ENCODE peak calls at places on chromosome 3, in five cellular contexts. F, W, V, C and U are unnamed samples.

GRCh38 chr3:187227658-187228258 is 30.5 kb downstream of the RTP1 start:
- DNase-seq in F (no peak), W (no peak), V (peak; percentile 89), C (no peak), U (no peak)

GRCh38 chr3:58222161-58222724 is 11.5 kb upstream of the DNASE1L3 start:
- DNase-seq in F (no peak), W (no peak), V (no peak), C (no peak), U (no peak)

GRCh38 chr3:155334897-155335883 is 41.7 kb upstream of the STRIT1 start:
- DNase-seq in F (no peak), W (no peak), V (no peak), C (no peak), U (no peak)

GRCh38 chr3:45816544-45816943 is 20.2 kb upstream of the SLC6A20 start:
- DNase-seq in F (no peak), W (no peak), V (no peak), C (peak; percentile 80), U (no peak)

GRCh38 chr3:159994182-159994581 is 5.5 kb downstream of the IL12A start:
- DNase-seq in F (no peak), W (no peak), V (peak; percentile 25), C (no peak), U (no peak)

GRCh38 chr3:150106752-150107428 is 136.2 kb upstream of the PFN2 start:
- DNase-seq in F (no peak), W (no peak), V (peak; percentile 88), C (no peak), U (no peak)

GRCh38 chr3:37751016-37751415 is 110.7 kb upstream of the CTDSPL start:
- DNase-seq in F (no peak), W (no peak), V (no peak), C (no peak), U (no peak)

GRCh38 chr3:43162573-43163084 is 56.8 kb upstream of the POMGNT2 start:
- DNase-seq in F (no peak), W (no peak), V (no peak), C (no peak), U (no peak)

GRCh38 chr3:55720614-55721013 is 233.5 kb upstream of the WNT5A start:
- DNase-seq in F (no peak), W (no peak), V (peak; percentile 58), C (no peak), U (no peak)

GRCh38 chr3:30059240-30059639 is 547.2 kb upstream of the TGFBR2 start:
- DNase-seq in F (no peak), W (peak; percentile 39), V (no peak), C (no peak), U (no peak)

GRCh38 chr3:190319660-190320059 is 2.6 kb downstream of the CLDN1 start:
- DNase-seq in F (no peak), W (no peak), V (no peak), C (no peak), U (no peak)

GRCh38 chr3:131004603-131005002 is 22.0 kb downstream of the ASTE1 start:
- DNase-seq in F (no peak), W (no peak), V (no peak), C (no peak), U (no peak)

GRCh38 chr3:184874709-184875644 is 63.0 kb downstream of the VPS8 start:
- DNase-seq in F (peak; percentile 23), W (no peak), V (peak; percentile 53), C (no peak), U (peak; percentile 7)

DNA sequence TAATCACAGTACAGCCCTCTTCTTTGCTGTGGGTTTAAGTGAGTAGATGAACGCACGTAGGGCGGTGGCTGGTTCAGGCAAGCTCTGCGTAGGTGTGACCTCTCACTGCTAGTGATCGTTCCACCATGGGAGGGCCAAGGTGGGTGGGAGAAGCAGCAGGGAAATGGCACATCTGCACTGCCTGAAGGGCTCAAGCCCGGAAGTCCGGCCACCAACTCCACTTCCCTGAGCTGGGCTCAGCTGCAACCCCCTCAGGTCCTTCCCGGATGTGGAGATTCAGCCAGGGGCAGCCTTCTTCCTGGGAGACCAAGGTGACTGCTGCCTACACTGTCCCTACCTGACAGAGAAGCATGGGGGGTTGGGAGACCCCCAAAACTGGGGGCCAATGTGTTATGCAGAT is 102.8 kb downstream of the ADCY5 start:
- DNase-seq in F (no peak), W (no peak), V (no peak), C (no peak), U (no peak)
- H3K27me3 ChIP-seq in F (no peaks in the 10 kb centered on the region), W (no peaks in the 10 kb centered on the region), V (peaks cover 38% of the 10 kb centered on the region), C (no peaks in the 10 kb centered on the region), U (no peaks in the 10 kb centered on the region)

GRCh38 chr3:108983051-108983450 is 29.4 kb upstream of the GUCA1C start:
- DNase-seq in F (no peak), W (no peak), V (peak; percentile 2), C (no peak), U (no peak)
- H3K27me3 ChIP-seq in F (no peaks in the 10 kb centered on the region), W (no peaks in the 10 kb centered on the region), V (no peaks in the 10 kb centered on the region), C (no peaks in the 10 kb centered on the region), U (no peaks in the 10 kb centered on the region)

GRCh38 chr3:56801597-56802410 is at the start of gene ARHGEF3:
- DNase-seq in F (peak; percentile 88), W (peak; percentile 91), V (peak; percentile 89), C (peak; percentile 92), U (peak; percentile 95)
- H3K27me3 ChIP-seq in F (no peaks in the 10 kb centered on the region), W (no peaks in the 10 kb centered on the region), V (no peaks in the 10 kb centered on the region), C (no peaks in the 10 kb centered on the region), U (no peaks in the 10 kb centered on the region)

GRCh38 chr3:10487988-10488633 is 17.3 kb downstream of the ATP2B2 start:
- DNase-seq in F (no peak), W (no peak), V (no peak), C (no peak), U (no peak)
- H3K27me3 ChIP-seq in F (no peaks in the 10 kb centered on the region), W (no peaks in the 10 kb centered on the region), V (peaks cover 5% of the 10 kb centered on the region), C (no peaks in the 10 kb centered on the region), U (no peaks in the 10 kb centered on the region)

GRCh38 chr3:127136024-127136600 is 56.8 kb upstream of the PRR23E start:
- DNase-seq in F (no peak), W (no peak), V (no peak), C (no peak), U (no peak)
- H3K27me3 ChIP-seq in F (peaks cover 29% of the 10 kb centered on the region), W (peaks cover 11% of the 10 kb centered on the region), V (peaks cover 34% of the 10 kb centered on the region), C (no peaks in the 10 kb centered on the region), U (no peaks in the 10 kb centered on the region)

GRCh38 chr3:49667701-49668413 is 6.3 kb upstream of the APEH start:
- DNase-seq in F (no peak), W (no peak), V (no peak), C (no peak), U (no peak)

GRCh38 chr3:49669352-49669751 is 4.8 kb upstream of the APEH start:
- DNase-seq in F (no peak), W (no peak), V (no peak), C (no peak), U (no peak)

GRCh38 chr3:49668414-49668797 is 5.7 kb upstream of the APEH start:
- DNase-seq in F (no peak), W (no peak), V (no peak), C (no peak), U (no peak)

GRCh38 chr3:49670940-49671290 is 3.2 kb upstream of the APEH start:
- DNase-seq in F (no peak), W (no peak), V (no peak), C (no peak), U (no peak)

GRCh38 chr3:49668861-49669260 is 5.3 kb upstream of the APEH start:
- DNase-seq in F (no peak), W (no peak), V (peak; percentile 66), C (no peak), U (no peak)
- H3K27me3 ChIP-seq in F (no peaks in the 10 kb centered on the region), W (no peaks in the 10 kb centered on the region), V (no peaks in the 10 kb centered on the region), C (no peaks in the 10 kb centered on the region), U (no peaks in the 10 kb centered on the region)

GRCh38 chr3:146655333-146655996 is 50.3 kb upstream of the PLSCR5 start:
- DNase-seq in F (no peak), W (no peak), V (no peak), C (no peak), U (no peak)
- H3K27me3 ChIP-seq in F (no peaks in the 10 kb centered on the region), W (no peaks in the 10 kb centered on the region), V (no peaks in the 10 kb centered on the region), C (no peaks in the 10 kb centered on the region), U (no peaks in the 10 kb centered on the region)

GRCh38 chr3:128480717-128481437 is 12.1 kb downstream of the GATA2 start:
- DNase-seq in F (no peak), W (no peak), V (no peak), C (peak; percentile 54), U (peak; percentile 55)
- H3K27me3 ChIP-seq in F (peaks cover 50% of the 10 kb centered on the region), W (peaks cover 81% of the 10 kb centered on the region), V (no peaks in the 10 kb centered on the region), C (peaks cover 36% of the 10 kb centered on the region), U (no peaks in the 10 kb centered on the region)